ENCODE peak calls at places on chromosomes 16 and 17, in nine cellular contexts. O is GM10248, Z is fibroblast of lung, I is cardiac muscle cell, F is endothelial cell, H is heart left ventricle, D is prostate gland, B is uterus, Y is Peyer's patch. V is an unnamed sample.

GRCh38 chr16:67342616-67343015 is 16.0 kb downstream of the LRRC36 start:
- DNase-seq in F (no peak), I (no peak), O (no peak), D (no peak), H (no peak), B (no peak), Y (no peak), Z (no peak), V (no peak)

GRCh38 chr16:48409839-48410610 is 24.8 kb upstream of the SIAH1 start:
- DNase-seq in Z (peak; percentile 97), F (no peak), Y (peak; percentile 76), I (peak; percentile 98), D (no peak), B (no peak), H (no peak), O (no peak), V (no peak)

GRCh38 chr16:28897826-28898225 is 19.5 kb downstream of the ATP2A1 start:
- DNase-seq in H (no peak), I (no peak), Z (no peak), F (no peak), Y (no peak), O (no peak), D (no peak), B (no peak), V (no peak)

GRCh38 chr17:1037238-1037879 is 40.4 kb downstream of the TIMM22 start:
- DNase-seq in Y (no peak), Z (no peak), I (no peak), B (no peak), D (no peak), O (no peak), F (no peak), H (no peak), V (no peak)

GRCh38 chr17:3722716-3723115 is 987 bp upstream of the HASPIN start:
- DNase-seq in B (no peak), Y (no peak), H (no peak), I (peak; percentile 41), Z (peak; percentile 54), O (no peak), D (no peak), F (no peak), V (no peak)

GRCh38 chr17:489758-490329 is 137.2 kb upstream of the RPH3AL start:
- DNase-seq in F (peak; percentile 36), B (peak; percentile 41), Y (no peak), Z (peak; percentile 38), O (peak; percentile 50), H (no peak), I (peak; percentile 57), D (no peak), V (peak; percentile 16)

GRCh38 chr16:71526111-71526998 is at the start of gene CHST4:
- DNase-seq in F (peak; percentile 11), I (peak; percentile 74), B (peak; percentile 24), H (no peak), Z (peak; percentile 25), Y (no peak), O (no peak), D (peak; percentile 20), V (no peak)

GRCh38 chr17:34675143-34675542 is 95.8 kb downstream of the TMEM132E start:
- DNase-seq in Z (no peak), O (no peak), H (no peak), Y (no peak), I (no peak), B (no peak), D (no peak), F (no peak), V (no peak)

GRCh38 chr17:74892974-74893911 is at the start of gene FADS6:
- DNase-seq in D (no peak), O (no peak), H (no peak), F (no peak), Y (peak; percentile 83), Z (no peak), I (no peak), B (no peak), V (no peak)

GRCh38 chr16:79980650-79981521 is 380.3 kb upstream of the MAF start:
- DNase-seq in I (no peak), D (no peak), Z (no peak), O (no peak), H (no peak), F (no peak), Y (no peak), B (no peak), V (peak; percentile 10)

GRCh38 chr17:80678621-80679020 is 134.0 kb downstream of the RPTOR start:
- DNase-seq in Z (peak; percentile 64), D (no peak), H (no peak), I (peak; percentile 56), O (no peak), Y (no peak), B (no peak), F (no peak), V (no peak)

GRCh38 chr17:43634681-43635125 is 27.0 kb downstream of the MEOX1 start:
- DNase-seq in Z (peak; percentile 5), D (peak; percentile 19), B (peak; percentile 52), O (no peak), H (peak; percentile 83), I (peak; percentile 48), Y (no peak), F (no peak), V (no peak)

GRCh38 chr16:54240180-54241125 is 46.1 kb downstream of the IRX3 start:
- DNase-seq in H (no peak), F (no peak), O (no peak), I (peak; percentile 28), B (no peak), Y (no peak), Z (no peak), D (no peak), V (no peak)

GRCh38 chr16:54244061-54244886 is 42.3 kb downstream of the IRX3 start:
- DNase-seq in I (no peak), Z (no peak), D (no peak), F (no peak), O (no peak), Y (no peak), H (no peak), B (no peak), V (no peak)

GRCh38 chr16:54241525-54241924 is 45.1 kb downstream of the IRX3 start:
- DNase-seq in Z (no peak), B (no peak), I (no peak), Y (no peak), H (no peak), O (no peak), D (no peak), F (no peak), V (no peak)

GRCh38 chr16:54239441-54239840 is 47.1 kb downstream of the IRX3 start:
- DNase-seq in D (no peak), Y (no peak), F (no peak), I (peak; percentile 21), H (peak; percentile 71), B (no peak), O (no peak), Z (no peak), V (no peak)

GRCh38 chr16:54242199-54242598 is 44.4 kb downstream of the IRX3 start:
- DNase-seq in I (no peak), O (no peak), H (no peak), Z (no peak), D (peak; percentile 7), B (no peak), F (peak; percentile 20), Y (no peak), V (no peak)
- TF ChIP-seq CTCF in I (no peak), O (no peak), H (no peak), Z (no peak), D (no peak), B (no peak), F (no peak), Y (no peak), V (no peak)

GRCh38 chr17:82397449-82398335 is 20.5 kb upstream of the HEXD start:
- DNase-seq in Y (no peak), B (no peak), D (no peak), O (no peak), Z (no peak), F (no peak), I (no peak), H (peak; percentile 32), V (no peak)

GRCh38 chr17:82399601-82400101 is 18.5 kb upstream of the HEXD start:
- DNase-seq in O (no peak), H (peak; percentile 24), D (no peak), I (no peak), Z (no peak), F (no peak), B (no peak), Y (no peak), V (no peak)

GRCh38 chr17:82394296-82394695 is 22.7 kb downstream of the UTS2R start:
- DNase-seq in Z (no peak), F (no peak), D (no peak), O (no peak), I (no peak), Y (no peak), H (peak; percentile 1), B (no peak), V (no peak)

GRCh38 chr17:82399030-82399429 is 19.1 kb upstream of the HEXD start:
- DNase-seq in H (peak; percentile 65), B (peak; percentile 53), Z (peak; percentile 70), F (no peak), Y (no peak), I (peak; percentile 55), D (no peak), O (no peak), V (no peak)

DNA sequence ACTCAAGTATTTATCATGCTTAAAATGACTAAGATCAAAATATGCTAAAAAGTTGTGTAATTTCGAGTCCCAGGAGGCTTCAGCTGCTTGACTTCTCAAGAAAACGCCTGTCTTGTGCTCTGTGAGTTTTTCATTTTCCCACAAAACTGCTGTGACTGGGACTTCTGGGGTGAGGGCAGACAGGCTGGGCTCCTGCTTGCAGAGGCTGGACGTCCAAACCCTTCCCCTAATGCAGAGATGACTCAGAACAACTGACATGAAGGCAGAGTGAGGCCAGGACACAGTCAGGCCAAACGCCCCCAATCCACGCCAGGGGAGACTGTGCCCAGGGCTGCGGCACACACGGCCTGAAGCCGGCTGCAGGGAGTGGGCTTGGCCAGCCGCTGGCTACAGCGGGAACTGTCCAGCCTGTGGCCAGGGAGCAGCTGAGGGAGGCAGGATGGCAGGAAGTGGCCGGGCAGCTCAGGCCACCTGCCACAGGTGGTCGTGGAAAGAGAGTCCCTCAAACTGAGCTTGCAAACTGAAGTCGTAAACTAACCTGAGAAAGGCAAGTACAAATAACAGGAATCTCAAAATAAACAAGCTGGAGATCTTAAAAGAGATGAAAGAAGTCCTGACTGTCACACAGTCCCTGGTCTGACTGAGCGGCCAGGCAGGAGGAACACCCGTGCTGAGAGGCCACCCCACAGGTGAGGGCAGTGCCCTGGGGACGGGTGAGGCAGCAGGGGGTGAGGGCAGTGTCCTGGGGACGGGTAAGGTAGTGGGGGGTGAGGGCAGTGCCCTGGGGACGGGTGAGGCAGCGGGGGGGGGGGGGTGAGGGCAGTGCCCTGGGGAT is 21.3 kb upstream of the HEXD start:
- DNase-seq in F (no peak), I (peak; percentile 87), Y (no peak), H (peak; percentile 56), O (no peak), Z (peak; percentile 92), B (no peak), D (no peak), V (no peak)
- TF ChIP-seq CTCF in F (no peak), I (no peak), Y (no peak), H (no peak), O (no peak), Z (no peak), B (no peak), D (no peak), V (no peak)

GRCh38 chr17:32755045-32755805 is 121.7 kb downstream of the MYO1D start:
- DNase-seq in B (no peak), O (peak; percentile 34), I (peak; percentile 83), Z (peak; percentile 86), F (no peak), H (no peak), D (no peak), Y (no peak), V (no peak)
- TF ChIP-seq CTCF in B (peak; percentile 55), O (peak; percentile 31), I (peak; percentile 41), Z (peak; percentile 26), F (peak; percentile 44), H (peak; percentile 23), D (peak; percentile 71), Y (peak; percentile 47), V (peak; percentile 56)

GRCh38 chr16:84013787-84014569 is 28.6 kb downstream of the SLC38A8 start:
- DNase-seq in I (peak; percentile 41), F (peak; percentile 24), B (no peak), Z (peak; percentile 18), O (peak; percentile 73), H (peak; percentile 50), D (peak; percentile 14), Y (peak; percentile 88), V (peak; percentile 48)
- TF ChIP-seq CTCF in I (no peak), F (no peak), B (no peak), Z (no peak), O (no peak), H (no peak), D (no peak), Y (no peak), V (no peak)